ENCODE peak calls at places on chromosomes 6 and 20, in five cellular contexts. O is SHP77; E is HT-29; X is CD8-positive, alpha-beta T cell; A is effector CD8-positive, alpha-beta T cell. H is an unnamed sample.

GRCh38 chr6:111673086-111673485 is 67.4 kb upstream of the TRAF3IP2 start:
- DNase-seq in O (no peak), X (no peak), E (no peak), A (no peak), H (no peak)

GRCh38 chr6:108801331-108801730 is 46.9 kb upstream of the ARMC2 start:
- DNase-seq in X (no peak), O (no peak), E (no peak), A (no peak), H (no peak)

GRCh38 chr6:119138906-119139541 is 60.6 kb upstream of the FAM184A start:
- DNase-seq in E (no peak), X (no peak), A (no peak), O (no peak), H (no peak)

GRCh38 chr6:156406688-156407087 is 370.5 kb upstream of the ARID1B start:
- DNase-seq in A (no peak), X (no peak), O (no peak), E (no peak), H (no peak)

GRCh38 chr20:25676164-25676809 is 20.4 kb downstream of the ZNF337 start:
- DNase-seq in A (no peak), X (no peak), E (no peak), O (no peak), H (no peak)

GRCh38 chr20:52972190-52972937 is at the start of gene TSHZ2:
- DNase-seq in A (no peak), X (no peak), O (peak; percentile 80), E (peak; percentile 48), H (peak; percentile 76)

GRCh38 chr20:14407336-14407735 is 69.9 kb upstream of the FLRT3 start:
- DNase-seq in O (no peak), X (no peak), E (no peak), A (no peak), H (no peak)

GRCh38 chr6:158853072-158853871 is 34.1 kb upstream of the EZR start:
- DNase-seq in E (peak; percentile 98), A (peak; percentile 69), O (peak; percentile 64), X (peak; percentile 75), H (peak; percentile 86)

GRCh38 chr6:71481801-71482200 is 193.2 kb downstream of the OGFRL1 start:
- DNase-seq in E (no peak), A (no peak), X (no peak), O (no peak), H (no peak)

H was measured in activated naive CD4-positive, alpha-beta T cell treated with anti-CD3 and anti-CD28 coated beads, Interleukin-2, amount 50 U/mL, for 16 hours.